ENCODE peak calls at places on chromosomes 6 and 20, in six cellular contexts. One of them, this sample, is unnamed. For H3K9me3, the result is how much of the 10 kb centered on the place peaks cover.

GRCh38 chr6:79946773-79947190 is 571 bp downstream of the ELOVL4 start:
- DNase-seq in pancreas: no peak
- DNase-seq in neural progenitor cell: peak
- DNase-seq in stomach: no peak
- DNase-seq in NT2/D1: peak
- DNase-seq in CD8-positive, alpha-beta memory T cell: peak
- DNase-seq in this sample: peak

GRCh38 chr6:493840-494239 is 102.3 kb downstream of the IRF4 start:
- DNase-seq in stomach: no peak
- DNase-seq in neural progenitor cell: no peak
- DNase-seq in pancreas: no peak
- DNase-seq in NT2/D1: no peak
- DNase-seq in CD8-positive, alpha-beta memory T cell: no peak
- DNase-seq in this sample: no peak

GRCh38 chr6:4516206-4516605 is 260.0 kb upstream of the CDYL start:
- DNase-seq in pancreas: no peak
- DNase-seq in NT2/D1: no peak
- DNase-seq in neural progenitor cell: no peak
- DNase-seq in CD8-positive, alpha-beta memory T cell: no peak
- DNase-seq in stomach: no peak
- DNase-seq in this sample: no peak

GRCh38 chr6:75932067-75932466 is 140.4 kb downstream of the IMPG1 start:
- DNase-seq in stomach: peak
- DNase-seq in CD8-positive, alpha-beta memory T cell: no peak
- DNase-seq in neural progenitor cell: peak
- DNase-seq in pancreas: peak
- DNase-seq in NT2/D1: peak
- DNase-seq in this sample: no peak

GRCh38 chr6:46719099-46719498 is 16.1 kb downstream of the PLA2G7 start:
- DNase-seq in pancreas: no peak
- DNase-seq in CD8-positive, alpha-beta memory T cell: no peak
- DNase-seq in NT2/D1: no peak
- DNase-seq in neural progenitor cell: no peak
- DNase-seq in stomach: no peak
- DNase-seq in this sample: no peak

GRCh38 chr6:157317129-157317814 is 6.0 kb downstream of the TMEM242 start:
- DNase-seq in CD8-positive, alpha-beta memory T cell: no peak
- DNase-seq in neural progenitor cell: no peak
- DNase-seq in stomach: peak
- DNase-seq in NT2/D1: no peak
- DNase-seq in pancreas: peak
- DNase-seq in this sample: peak

GRCh38 chr6:40550096-40550731 is 37.0 kb downstream of the LRFN2 start:
- DNase-seq in NT2/D1: no peak
- DNase-seq in CD8-positive, alpha-beta memory T cell: no peak
- DNase-seq in pancreas: peak
- DNase-seq in neural progenitor cell: peak
- DNase-seq in stomach: peak
- DNase-seq in this sample: no peak

GRCh38 chr20:41034239-41034638 is 5.6 kb downstream of the TOP1 start:
- DNase-seq in neural progenitor cell: no peak
- DNase-seq in stomach: no peak
- DNase-seq in CD8-positive, alpha-beta memory T cell: no peak
- DNase-seq in pancreas: no peak
- DNase-seq in NT2/D1: no peak
- DNase-seq in this sample: no peak

GRCh38 chr6:63649847-63650265 is 14.3 kb downstream of the PHF3 start:
- DNase-seq in stomach: no peak
- DNase-seq in neural progenitor cell: no peak
- DNase-seq in pancreas: no peak
- DNase-seq in NT2/D1: no peak
- DNase-seq in CD8-positive, alpha-beta memory T cell: no peak
- DNase-seq in this sample: no peak

GRCh38 chr6:96836579-96837137 is 619 bp downstream of the GPR63 start:
- DNase-seq in CD8-positive, alpha-beta memory T cell: no peak
- DNase-seq in pancreas: no peak
- DNase-seq in neural progenitor cell: peak
- DNase-seq in NT2/D1: no peak
- DNase-seq in stomach: no peak
- DNase-seq in this sample: peak

GRCh38 chr20:44861547-44862006 is 23.9 kb upstream of the YWHAB start:
- DNase-seq in NT2/D1: no peak
- DNase-seq in neural progenitor cell: no peak
- DNase-seq in pancreas: peak
- DNase-seq in CD8-positive, alpha-beta memory T cell: no peak
- DNase-seq in stomach: peak
- DNase-seq in this sample: no peak

GRCh38 chr6:42263165-42263852 is 45.6 kb upstream of the MRPS10 start:
- DNase-seq in stomach: no peak
- DNase-seq in CD8-positive, alpha-beta memory T cell: no peak
- DNase-seq in pancreas: no peak
- DNase-seq in NT2/D1: no peak
- DNase-seq in neural progenitor cell: peak
- DNase-seq in this sample: no peak

GRCh38 chr6:39453236-39453635 is 130.7 kb upstream of the KCNK16 start:
- DNase-seq in stomach: no peak
- DNase-seq in neural progenitor cell: no peak
- DNase-seq in NT2/D1: no peak
- DNase-seq in pancreas: no peak
- DNase-seq in CD8-positive, alpha-beta memory T cell: no peak
- DNase-seq in this sample: no peak

GRCh38 chr6:138422861-138423260 is 18.8 kb downstream of the HEBP2 start:
- DNase-seq in pancreas: no peak
- DNase-seq in stomach: no peak
- DNase-seq in neural progenitor cell: no peak
- DNase-seq in NT2/D1: no peak
- DNase-seq in CD8-positive, alpha-beta memory T cell: no peak
- DNase-seq in this sample: no peak

GRCh38 chr6:13987400-13987865 is 62.7 kb downstream of the RNF182 start:
- DNase-seq in pancreas: no peak
- DNase-seq in stomach: no peak
- DNase-seq in NT2/D1: no peak
- DNase-seq in CD8-positive, alpha-beta memory T cell: no peak
- DNase-seq in neural progenitor cell: no peak
- DNase-seq in this sample: no peak

DNA sequence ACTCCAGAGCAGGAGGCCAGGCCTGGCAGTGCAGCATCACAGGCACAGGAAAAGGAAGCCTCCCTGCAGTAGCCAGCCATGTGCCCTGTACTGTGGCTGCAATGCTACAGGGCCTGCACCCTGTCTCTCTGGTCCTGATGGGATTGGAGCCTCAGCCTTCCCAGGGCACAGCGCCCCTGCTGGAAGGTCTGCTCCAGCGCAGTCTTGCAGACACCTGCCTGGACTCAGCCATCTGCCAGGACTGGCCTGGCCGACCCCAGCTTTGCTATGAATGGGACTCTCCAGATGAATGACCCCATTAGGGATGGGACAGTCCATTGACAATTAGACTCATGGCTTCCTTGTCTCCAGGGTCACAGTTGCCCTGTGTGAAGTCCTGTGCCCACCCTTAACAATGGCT is 251.6 kb downstream of the ERMARD start:
- DNase-seq in stomach: no peak
- DNase-seq in CD8-positive, alpha-beta memory T cell: no peak
- DNase-seq in NT2/D1: no peak
- DNase-seq in neural progenitor cell: no peak
- DNase-seq in pancreas: no peak
- DNase-seq in this sample: no peak
- H3K9me3 ChIP-seq in stomach: under half
- H3K9me3 ChIP-seq in CD8-positive, alpha-beta memory T cell: under half
- H3K9me3 ChIP-seq in NT2/D1: half or more
- H3K9me3 ChIP-seq in neural progenitor cell: under half
- H3K9me3 ChIP-seq in pancreas: under half
- H3K9me3 ChIP-seq in this sample: under half

GRCh38 chr20:59636791-59637370 is 32.5 kb downstream of the PHACTR3 start:
- DNase-seq in NT2/D1: no peak
- DNase-seq in CD8-positive, alpha-beta memory T cell: no peak
- DNase-seq in pancreas: no peak
- DNase-seq in stomach: peak
- DNase-seq in neural progenitor cell: no peak
- DNase-seq in this sample: no peak

GRCh38 chr20:59632426-59633113 is 28.2 kb downstream of the PHACTR3 start:
- DNase-seq in CD8-positive, alpha-beta memory T cell: no peak
- DNase-seq in NT2/D1: no peak
- DNase-seq in stomach: peak
- DNase-seq in pancreas: no peak
- DNase-seq in neural progenitor cell: no peak
- DNase-seq in this sample: no peak

GRCh38 chr20:59631751-59632380 is 27.5 kb downstream of the PHACTR3 start:
- DNase-seq in CD8-positive, alpha-beta memory T cell: no peak
- DNase-seq in neural progenitor cell: no peak
- DNase-seq in NT2/D1: no peak
- DNase-seq in pancreas: no peak
- DNase-seq in stomach: no peak
- DNase-seq in this sample: no peak

GRCh38 chr20:59633646-59634045 is 29.3 kb downstream of the PHACTR3 start:
- DNase-seq in stomach: no peak
- DNase-seq in CD8-positive, alpha-beta memory T cell: no peak
- DNase-seq in pancreas: no peak
- DNase-seq in neural progenitor cell: no peak
- DNase-seq in NT2/D1: no peak
- DNase-seq in this sample: no peak

DNA sequence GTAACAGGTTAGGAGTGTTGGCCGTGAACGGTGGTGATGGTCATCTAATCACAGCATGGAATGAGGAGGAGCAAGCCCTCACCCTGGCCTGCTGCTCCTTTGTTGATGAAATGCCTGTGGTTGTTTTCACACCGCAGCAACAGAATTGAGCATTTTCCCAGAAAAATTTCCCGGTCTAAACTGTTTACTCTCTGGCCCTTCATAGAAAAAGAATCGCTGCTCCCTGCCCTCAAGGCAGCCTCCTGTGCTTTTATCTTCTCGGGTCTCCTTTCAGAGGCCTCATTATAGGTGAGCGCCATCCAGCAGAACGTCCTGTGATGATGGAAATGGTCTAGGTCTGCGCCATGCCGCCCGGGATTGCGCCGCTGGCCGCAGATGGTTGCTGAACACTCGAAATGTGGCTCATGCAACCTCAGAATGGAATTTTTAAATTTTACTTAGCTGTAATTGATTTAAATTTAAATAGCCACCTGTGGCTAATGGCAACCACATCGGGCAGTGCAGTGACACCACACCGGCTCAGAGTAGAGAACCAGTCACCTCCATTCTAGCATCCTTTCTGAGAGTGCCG is 30.2 kb downstream of the PHACTR3 start:
- DNase-seq in stomach: peak
- DNase-seq in pancreas: no peak
- DNase-seq in neural progenitor cell: no peak
- DNase-seq in NT2/D1: no peak
- DNase-seq in CD8-positive, alpha-beta memory T cell: no peak
- DNase-seq in this sample: no peak
- H3K9me3 ChIP-seq in stomach: under half
- H3K9me3 ChIP-seq in pancreas: under half
- H3K9me3 ChIP-seq in neural progenitor cell: under half
- H3K9me3 ChIP-seq in NT2/D1: under half
- H3K9me3 ChIP-seq in CD8-positive, alpha-beta memory T cell: under half
- H3K9me3 ChIP-seq in this sample: under half

GRCh38 chr20:49282584-49283171 is 4.8 kb upstream of the ZNFX1 start:
- DNase-seq in neural progenitor cell: peak
- DNase-seq in NT2/D1: no peak
- DNase-seq in CD8-positive, alpha-beta memory T cell: no peak
- DNase-seq in pancreas: no peak
- DNase-seq in stomach: no peak
- DNase-seq in this sample: no peak
- H3K9me3 ChIP-seq in neural progenitor cell: under half
- H3K9me3 ChIP-seq in NT2/D1: half or more
- H3K9me3 ChIP-seq in CD8-positive, alpha-beta memory T cell: half or more
- H3K9me3 ChIP-seq in pancreas: under half
- H3K9me3 ChIP-seq in stomach: half or more
- H3K9me3 ChIP-seq in this sample: under half

GRCh38 chr20:28616354-28616753 is 2641.1 kb upstream of the DEFB115 start:
- DNase-seq in pancreas: no peak
- DNase-seq in CD8-positive, alpha-beta memory T cell: no peak
- DNase-seq in neural progenitor cell: no peak
- DNase-seq in stomach: no peak
- DNase-seq in NT2/D1: no peak
- DNase-seq in this sample: no peak
- H3K9me3 ChIP-seq in pancreas: under half
- H3K9me3 ChIP-seq in CD8-positive, alpha-beta memory T cell: under half
- H3K9me3 ChIP-seq in neural progenitor cell: under half
- H3K9me3 ChIP-seq in stomach: half or more
- H3K9me3 ChIP-seq in NT2/D1: under half
- H3K9me3 ChIP-seq in this sample: under half

DNA sequence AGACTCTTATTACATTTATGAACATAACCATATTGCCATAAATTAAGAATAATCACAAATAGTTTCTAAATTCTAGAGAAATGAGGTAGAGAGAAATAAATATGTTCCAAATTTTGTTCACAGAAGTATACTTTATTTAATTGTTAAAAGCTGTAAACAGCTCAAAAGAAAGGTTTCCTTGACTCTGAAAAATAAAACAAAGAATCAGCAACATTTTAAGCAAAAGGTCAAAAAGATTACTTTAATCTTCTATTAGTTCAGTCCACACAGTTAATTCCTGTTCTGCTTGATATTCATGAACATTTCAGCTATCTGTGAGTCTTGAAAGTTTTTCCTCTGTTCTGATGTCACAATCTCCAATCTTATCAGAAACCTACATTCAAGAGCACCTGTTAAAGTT is 197.9 kb downstream of the GJA1 start:
- DNase-seq in stomach: no peak
- DNase-seq in neural progenitor cell: no peak
- DNase-seq in pancreas: no peak
- DNase-seq in CD8-positive, alpha-beta memory T cell: no peak
- DNase-seq in NT2/D1: no peak
- DNase-seq in this sample: no peak
- H3K9me3 ChIP-seq in stomach: under half
- H3K9me3 ChIP-seq in neural progenitor cell: under half
- H3K9me3 ChIP-seq in pancreas: under half
- H3K9me3 ChIP-seq in CD8-positive, alpha-beta memory T cell: under half
- H3K9me3 ChIP-seq in NT2/D1: half or more
- H3K9me3 ChIP-seq in this sample: half or more

GRCh38 chr6:22424196-22424595 is 127.4 kb upstream of the PRL start:
- DNase-seq in pancreas: no peak
- DNase-seq in neural progenitor cell: no peak
- DNase-seq in stomach: no peak
- DNase-seq in NT2/D1: no peak
- DNase-seq in CD8-positive, alpha-beta memory T cell: no peak
- DNase-seq in this sample: no peak
- H3K9me3 ChIP-seq in pancreas: under half
- H3K9me3 ChIP-seq in neural progenitor cell: under half
- H3K9me3 ChIP-seq in stomach: under half
- H3K9me3 ChIP-seq in NT2/D1: under half
- H3K9me3 ChIP-seq in CD8-positive, alpha-beta memory T cell: under half
- H3K9me3 ChIP-seq in this sample: under half

This sample was measured in heart left ventricle.